ENCODE peak calls at places on chromosomes 2 and 18, in five cellular contexts. P is PC-9, W is keratinocyte, Y is esophagus muscularis mucosa, X is A673. E is an unnamed sample. For H3K36me3, the result is how much of the 10 kb centered on the place peaks cover.

GRCh38 chr18:79510731-79511141 is 115.0 kb downstream of the NFATC1 start:
- DNase-seq in P (no peak), W (no peak), Y (no peak), X (no peak), E (no peak)

GRCh38 chr2:15725788-15726112 is 134.1 kb downstream of the DDX1 start:
- DNase-seq in P (no peak), W (no peak), Y (no peak), X (no peak), E (no peak)

GRCh38 chr2:20448246-20449046 is 1.6 kb downstream of the RHOB start:
- DNase-seq in P (no peak), W (no peak), Y (no peak), X (no peak), E (no peak)

GRCh38 chr2:167944825-167945659 is 302.4 kb downstream of the STK39 start:
- DNase-seq in P (no peak), W (no peak), Y (no peak), X (no peak), E (no peak)

GRCh38 chr18:413263-413662 is 87.2 kb downstream of the COLEC12 start:
- DNase-seq in P (no peak), W (no peak), Y (no peak), X (no peak), E (no peak)

GRCh38 chr2:112824701-112825099 is 11.9 kb downstream of the IL1B start:
- DNase-seq in P (no peak), W (no peak), Y (no peak), X (no peak), E (no peak)

GRCh38 chr2:65227035-65227470 is 578 bp upstream of the ACTR2 start:
- DNase-seq in P (no peak), W (no peak), Y (no peak), X (peak), E (no peak)

GRCh38 chr2:157857881-157858280 is 18.2 kb downstream of the ACVR1 start:
- DNase-seq in P (no peak), W (no peak), Y (no peak), X (no peak), E (no peak)

GRCh38 chr2:80288576-80288975 is 16.0 kb downstream of the LRRTM1 start:
- DNase-seq in P (no peak), W (no peak), Y (no peak), X (no peak), E (no peak)

GRCh38 chr18:75211721-75212625 is 1.4 kb downstream of the TSHZ1 start:
- DNase-seq in P (peak), W (no peak), Y (peak), X (no peak), E (no peak)

GRCh38 chr2:60958361-60958760 is 59.2 kb upstream of the PEX13 start:
- DNase-seq in P (no peak), W (no peak), Y (no peak), X (no peak), E (no peak)

GRCh38 chr18:62187543-62188378 is 706 bp downstream of the RELCH start:
- DNase-seq in P (peak), W (no peak), Y (no peak), X (peak), E (no peak)

GRCh38 chr2:68475110-68475509 is 7.7 kb downstream of the APLF start:
- DNase-seq in P (no peak), W (no peak), Y (no peak), X (no peak), E (no peak)

GRCh38 chr2:159118115-159118858 is 149.8 kb downstream of the TANC1 start:
- DNase-seq in P (peak), W (peak), Y (peak), X (peak), E (no peak)

GRCh38 chr2:119338282-119338681 is 28.4 kb downstream of the C2orf76 start:
- DNase-seq in P (no peak), W (no peak), Y (no peak), X (no peak), E (no peak)

GRCh38 chr2:42522035-42522434 is 28.3 kb upstream of the KCNG3 start:
- DNase-seq in P (no peak), W (no peak), Y (no peak), X (no peak), E (no peak)

GRCh38 chr2:20143263-20143662 is 81.7 kb downstream of the SDC1 start:
- DNase-seq in P (peak), W (no peak), Y (no peak), X (no peak), E (peak)

GRCh38 chr2:42163444-42164045 is 5.6 kb upstream of the EML4 start:
- DNase-seq in P (no peak), W (no peak), Y (no peak), X (no peak), E (no peak)

GRCh38 chr18:9743200-9744016 is 35.3 kb downstream of the RAB31 start:
- DNase-seq in P (peak), W (peak), Y (peak), X (peak), E (peak)

GRCh38 chr2:6913415-6914157 is 3.6 kb upstream of the RNF144A start:
- DNase-seq in P (no peak), W (no peak), Y (no peak), X (no peak), E (no peak)

GRCh38 chr2:72561621-72562318 is 264.1 kb downstream of the EXOC6B start:
- DNase-seq in P (no peak), W (no peak), Y (no peak), X (peak), E (no peak)

GRCh38 chr2:212180684-212181083 is 357.9 kb downstream of the ERBB4 start:
- DNase-seq in P (no peak), W (no peak), Y (no peak), X (no peak), E (no peak)

GRCh38 chr2:241636983-241637232 is at the start of gene THAP4:
- DNase-seq in P (no peak), W (no peak), Y (no peak), X (no peak), E (no peak)

GRCh38 chr2:227004482-227004881 is 159.5 kb downstream of the COL4A4 start:
- DNase-seq in P (no peak), W (no peak), Y (no peak), X (no peak), E (no peak)

GRCh38 chr2:38146917-38147307 is 71.0 kb upstream of the CYP1B1 start:
- DNase-seq in P (peak), W (peak), Y (no peak), X (no peak), E (peak)

GRCh38 chr18:59232309-59233016 is 12.5 kb downstream of the GRP start:
- DNase-seq in P (no peak), W (peak), Y (peak), X (peak), E (no peak)

GRCh38 chr18:11751305-11752115 is 62.4 kb downstream of the GNAL start:
- DNase-seq in P (no peak), W (no peak), Y (no peak), X (peak), E (no peak)

GRCh38 chr2:241867776-241868420 is 1.6 kb upstream of the RTP5 start:
- DNase-seq in P (no peak), W (no peak), Y (no peak), X (no peak), E (no peak)

GRCh38 chr18:54163458-54163857 is 61.0 kb downstream of the MBD2 start:
- DNase-seq in P (no peak), W (no peak), Y (no peak), X (no peak), E (no peak)

DNA sequence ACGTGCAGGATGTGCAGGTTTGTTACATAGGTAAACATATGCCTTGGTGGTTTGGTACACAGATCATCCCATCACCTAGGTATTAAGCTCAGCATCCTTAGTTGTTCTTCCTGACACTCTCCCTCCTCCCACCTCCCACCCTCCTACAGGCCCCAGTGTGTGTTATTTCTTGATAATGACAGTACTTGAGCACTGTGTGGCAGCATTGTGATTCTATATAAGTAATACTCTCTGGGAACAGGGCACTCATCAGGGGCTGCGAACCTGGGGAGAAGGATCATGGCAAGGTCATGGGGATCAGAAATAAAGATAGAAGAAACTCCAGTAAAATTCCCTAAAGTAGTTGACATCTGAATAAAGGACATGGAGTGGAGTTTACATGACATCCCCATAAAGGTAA is 1256.2 kb upstream of the CRIM1 start:
- DNase-seq in P (no peak), W (no peak), Y (no peak), X (no peak), E (no peak)
- TF ChIP-seq CTCF in P (no peak), W (no peak), Y (no peak), X (no peak), E (no peak)

GRCh38 chr18:77910347-77910746 is 660.7 kb downstream of the GALR1 start:
- DNase-seq in P (no peak), W (no peak), Y (no peak), X (no peak), E (no peak)

GRCh38 chr18:77905449-77906055 is 655.9 kb downstream of the GALR1 start:
- DNase-seq in P (no peak), W (no peak), Y (no peak), X (no peak), E (no peak)

GRCh38 chr18:77911973-77912372 is 662.3 kb downstream of the GALR1 start:
- DNase-seq in P (no peak), W (no peak), Y (no peak), X (no peak), E (no peak)

GRCh38 chr18:77905011-77905410 is 655.4 kb downstream of the GALR1 start:
- DNase-seq in P (no peak), W (no peak), Y (no peak), X (no peak), E (no peak)

DNA sequence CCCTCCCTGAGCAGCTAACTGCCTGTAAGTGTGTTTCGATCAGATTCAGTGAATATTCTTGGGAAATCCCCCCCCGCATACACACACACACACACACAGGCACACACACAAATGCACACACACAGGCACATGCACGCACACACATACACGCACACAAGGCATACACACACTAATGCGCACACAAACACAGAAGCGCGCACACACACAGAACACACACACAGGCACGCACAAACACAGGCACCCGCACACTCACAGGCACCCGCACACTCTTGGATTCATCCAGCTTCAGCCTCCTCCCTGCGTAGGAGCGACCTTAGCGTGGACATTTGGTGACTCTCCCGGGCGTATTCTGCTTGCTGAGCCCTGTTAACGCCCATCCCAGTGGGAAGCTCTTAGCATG is 656.5 kb downstream of the GALR1 start:
- DNase-seq in P (no peak), W (no peak), Y (no peak), X (no peak), E (no peak)
- H3K4me3 ChIP-seq in P (no peak), W (no peak), Y (no peak), X (no peak), E (no peak)

GRCh38 chr18:70028084-70028483 is 80.4 kb upstream of the CD226 start:
- DNase-seq in P (no peak), W (no peak), Y (no peak), X (no peak), E (no peak)

GRCh38 chr18:70025580-70025979 is 77.9 kb upstream of the CD226 start:
- DNase-seq in P (no peak), W (no peak), Y (no peak), X (no peak), E (no peak)

GRCh38 chr18:70029163-70029562 is 81.5 kb upstream of the CD226 start:
- DNase-seq in P (no peak), W (no peak), Y (no peak), X (no peak), E (no peak)

GRCh38 chr18:70030728-70031127 is 83.1 kb upstream of the CD226 start:
- DNase-seq in P (no peak), W (no peak), Y (no peak), X (no peak), E (no peak)

DNA sequence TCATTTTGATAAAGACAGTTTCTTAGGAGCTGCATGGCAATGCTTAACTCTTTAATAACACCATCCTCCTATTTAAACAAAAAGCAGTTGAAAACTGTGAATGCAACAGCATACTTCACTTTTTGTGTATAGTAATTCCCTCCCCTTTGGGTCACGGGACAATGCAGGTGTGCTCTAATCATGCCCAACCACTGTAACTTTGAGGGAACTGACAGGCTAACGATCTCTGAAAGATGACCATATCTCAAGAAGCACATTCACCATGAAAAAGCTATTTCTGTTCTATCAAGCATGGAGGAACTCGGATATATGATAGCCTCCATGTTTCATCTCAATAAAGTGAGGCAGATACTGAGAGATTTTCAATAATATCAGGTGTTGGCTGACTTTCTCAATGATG is 81.1 kb upstream of the CD226 start:
- DNase-seq in P (no peak), W (no peak), Y (no peak), X (no peak), E (no peak)
- H3K36me3 ChIP-seq in P (under half), W (under half), Y (under half), X (under half), E (under half)

GRCh38 chr2:51649366-51649765 is 617.4 kb upstream of the NRXN1 start:
- DNase-seq in P (no peak), W (no peak), Y (no peak), X (no peak), E (no peak)
- TF ChIP-seq CTCF in P (no peak), W (no peak), Y (no peak), X (no peak), E (no peak)

GRCh38 chr2:239266436-239266770 is 134.4 kb downstream of the HDAC4 start:
- DNase-seq in P (no peak), W (no peak), Y (no peak), X (no peak), E (no peak)

GRCh38 chr2:239263937-239264837 is 136.6 kb downstream of the HDAC4 start:
- DNase-seq in P (no peak), W (no peak), Y (no peak), X (peak), E (no peak)

GRCh38 chr2:239265681-239266435 is 135.0 kb downstream of the HDAC4 start:
- DNase-seq in P (no peak), W (no peak), Y (no peak), X (no peak), E (no peak)

GRCh38 chr2:239263231-239263936 is 137.4 kb downstream of the HDAC4 start:
- DNase-seq in P (no peak), W (no peak), Y (no peak), X (no peak), E (no peak)

DNA sequence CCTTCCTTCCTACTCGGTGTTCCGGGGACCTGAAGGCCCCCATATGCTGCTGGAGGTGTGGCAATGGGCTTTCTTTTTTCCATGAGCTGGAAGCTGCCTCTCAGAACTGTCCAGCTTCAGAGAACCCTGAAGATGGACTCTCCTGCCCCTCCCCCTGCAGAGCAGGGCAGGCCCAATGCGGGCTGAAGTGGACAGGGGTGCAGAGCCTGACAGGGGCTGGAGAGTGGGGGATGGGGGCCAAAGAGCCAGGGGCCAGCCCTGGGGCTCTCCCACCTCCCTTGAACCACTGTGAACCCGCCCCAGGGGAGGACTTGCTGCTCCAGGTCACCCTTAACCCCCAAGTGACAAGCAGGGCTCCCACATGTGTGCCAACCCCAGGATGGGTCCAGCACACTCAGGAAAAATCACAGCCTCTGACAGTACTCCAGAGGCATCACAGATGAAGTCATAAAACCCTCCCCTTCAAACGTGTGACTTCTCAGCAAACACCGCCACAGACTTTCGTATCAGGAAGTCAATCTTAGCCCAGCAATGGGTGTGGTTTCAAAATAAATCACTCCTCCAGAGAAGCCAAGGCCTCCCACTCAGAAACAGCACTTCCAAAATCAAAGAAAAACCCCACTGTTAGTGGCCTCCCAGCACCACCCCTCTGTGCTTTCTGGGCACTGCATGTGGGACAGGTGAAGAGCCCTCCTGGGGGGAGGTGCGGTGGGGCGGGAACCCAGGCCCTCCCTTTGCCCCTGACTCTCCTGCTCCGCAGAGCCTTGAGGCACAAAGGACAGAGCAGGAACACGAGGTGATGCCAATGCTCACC is 135.8 kb downstream of the HDAC4 start:
- DNase-seq in P (peak), W (no peak), Y (no peak), X (peak), E (no peak)
- H3K4me3 ChIP-seq in P (no peak), W (no peak), Y (no peak), X (no peak), E (no peak)

GRCh38 chr2:95104606-95105005 is 17.0 kb downstream of the MRPS5 start:
- DNase-seq in P (no peak), W (no peak), Y (no peak), X (no peak), E (no peak)

GRCh38 chr2:95099910-95100309 is 21.7 kb downstream of the MRPS5 start:
- DNase-seq in P (no peak), W (no peak), Y (no peak), X (no peak), E (no peak)
- H3K36me3 ChIP-seq in P (under half), W (under half), Y (half or more), X (half or more), E (under half)

GRCh38 chr2:121898483-121898882 is 143.0 kb downstream of the TSN start:
- DNase-seq in P (no peak), W (no peak), Y (no peak), X (no peak), E (no peak)

GRCh38 chr2:121902171-121902591 is 146.7 kb downstream of the TSN start:
- DNase-seq in P (no peak), W (no peak), Y (no peak), X (peak), E (no peak)

GRCh38 chr2:121900391-121900790 is 144.9 kb downstream of the TSN start:
- DNase-seq in P (no peak), W (no peak), Y (no peak), X (no peak), E (no peak)

GRCh38 chr2:121895723-121896571 is 140.5 kb downstream of the TSN start:
- DNase-seq in P (no peak), W (no peak), Y (no peak), X (no peak), E (no peak)

DNA sequence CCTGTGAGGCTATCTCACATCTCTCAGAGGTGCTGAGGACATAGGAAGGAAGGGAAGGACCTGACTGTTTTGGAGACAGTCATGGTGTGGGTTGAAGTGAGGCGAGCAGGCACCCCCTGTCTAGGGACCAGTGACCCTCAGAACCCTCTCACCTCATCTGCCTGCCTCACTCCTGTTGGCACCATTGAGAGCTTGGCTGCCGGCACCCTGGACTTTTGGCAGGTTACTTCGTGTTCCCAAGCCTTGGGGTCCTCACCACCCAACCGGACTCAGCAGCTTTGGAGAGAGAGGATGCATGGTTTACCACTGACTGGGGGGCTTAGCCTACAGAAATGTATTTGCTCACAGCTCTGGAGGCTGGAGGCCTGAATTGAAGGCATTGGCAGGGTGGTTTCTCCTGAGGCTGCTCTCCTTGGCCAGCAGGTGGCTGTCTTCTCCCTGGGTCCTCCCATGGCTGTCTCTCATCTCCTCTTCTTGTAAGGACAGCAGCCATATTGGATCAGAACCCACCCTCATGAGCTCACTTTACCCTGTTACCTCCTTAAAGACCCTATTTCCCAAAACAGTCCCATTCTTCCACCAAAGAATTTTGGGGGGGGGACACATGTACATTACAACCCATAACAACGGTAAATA is 142.0 kb downstream of the TSN start:
- DNase-seq in P (no peak), W (no peak), Y (no peak), X (peak), E (no peak)
- TF ChIP-seq CTCF in P (peak), W (peak), Y (no peak), X (peak), E (peak)

DNA sequence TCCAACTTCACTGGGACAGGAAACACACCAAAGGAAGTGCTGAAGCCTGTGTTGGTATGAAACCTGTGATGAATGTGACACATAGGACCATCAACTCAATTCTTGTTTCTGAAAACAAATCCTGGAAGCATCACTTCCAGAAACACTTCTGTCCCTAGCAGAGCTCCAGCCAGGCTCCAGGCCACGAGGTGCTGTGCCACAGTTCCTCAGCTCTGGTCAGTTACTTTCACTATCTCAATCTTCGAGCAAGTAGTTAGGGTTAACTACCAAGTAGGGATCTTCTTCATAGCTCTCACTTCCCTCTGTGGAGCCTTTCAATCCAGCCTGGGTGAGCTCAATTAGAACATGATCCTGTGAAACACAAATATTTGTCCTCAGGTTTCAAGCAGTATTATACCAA is 3.6 kb upstream of the LCT start:
- DNase-seq in P (no peak), W (no peak), Y (peak), X (no peak), E (no peak)
- H3K4me3 ChIP-seq in P (no peak), W (no peak), Y (no peak), X (no peak), E (no peak)

E was measured in kidney epithelial cell.